ENCODE peak calls at places on chromosomes 11 and 22, in ten cellular contexts. Q is stomach, Y is tibial nerve, A is sigmoid colon, U is transverse colon, F is HepG2, E is ovary, P is A549, Z is K562, W is esophagus muscularis mucosa. T is an unnamed sample. For H3K4me1, the result is how much of the 10 kb centered on the place peaks cover.

GRCh38 chr11:70111269-70112016 is 33.3 kb downstream of the ANO1 start:
- DNase-seq in Q (peak), Y (no peak), A (no peak), U (peak), F (peak), E (peak), P (no peak), Z (peak), W (no peak), T (no peak)

GRCh38 chr11:79113099-79113498 is 327.7 kb downstream of the TENM4 start:
- DNase-seq in Q (no peak), Y (no peak), A (no peak), U (no peak), F (no peak), E (peak), P (no peak), Z (no peak), W (no peak), T (no peak)

GRCh38 chr11:66680966-66681645 is 3.4 kb upstream of the RBM4B start:
- DNase-seq in Q (no peak), Y (no peak), A (no peak), U (no peak), F (no peak), E (peak), P (no peak), Z (no peak), W (no peak), T (no peak)

GRCh38 chr22:29758068-29758622 is 8.7 kb downstream of the ZMAT5 start:
- DNase-seq in Q (no peak), Y (no peak), A (no peak), U (no peak), F (no peak), E (no peak), P (no peak), Z (no peak), W (no peak), T (no peak)

GRCh38 chr11:133362921-133363320 is 169.4 kb downstream of the OPCML start:
- DNase-seq in Q (no peak), Y (no peak), A (no peak), U (no peak), F (no peak), E (no peak), P (no peak), Z (no peak), W (peak), T (no peak)

GRCh38 chr11:6202036-6202435 is 3.0 kb downstream of the OR52W1 start:
- DNase-seq in Q (no peak), Y (no peak), A (no peak), U (no peak), F (no peak), E (no peak), P (no peak), Z (no peak), W (no peak), T (no peak)

GRCh38 chr11:61007383-61007970 is 36.0 kb downstream of the CD6 start:
- DNase-seq in Q (no peak), Y (no peak), A (no peak), U (peak), F (no peak), E (peak), P (no peak), Z (peak), W (no peak), T (no peak)

GRCh38 chr11:77590194-77590591 is 440 bp downstream of the AQP11 start:
- DNase-seq in Q (peak), Y (no peak), A (peak), U (peak), F (peak), E (peak), P (peak), Z (no peak), W (no peak), T (no peak)

GRCh38 chr11:75986966-75987365 is 172.0 kb downstream of the UVRAG start:
- DNase-seq in Q (no peak), Y (no peak), A (no peak), U (no peak), F (no peak), E (no peak), P (no peak), Z (no peak), W (no peak), T (no peak)

DNA sequence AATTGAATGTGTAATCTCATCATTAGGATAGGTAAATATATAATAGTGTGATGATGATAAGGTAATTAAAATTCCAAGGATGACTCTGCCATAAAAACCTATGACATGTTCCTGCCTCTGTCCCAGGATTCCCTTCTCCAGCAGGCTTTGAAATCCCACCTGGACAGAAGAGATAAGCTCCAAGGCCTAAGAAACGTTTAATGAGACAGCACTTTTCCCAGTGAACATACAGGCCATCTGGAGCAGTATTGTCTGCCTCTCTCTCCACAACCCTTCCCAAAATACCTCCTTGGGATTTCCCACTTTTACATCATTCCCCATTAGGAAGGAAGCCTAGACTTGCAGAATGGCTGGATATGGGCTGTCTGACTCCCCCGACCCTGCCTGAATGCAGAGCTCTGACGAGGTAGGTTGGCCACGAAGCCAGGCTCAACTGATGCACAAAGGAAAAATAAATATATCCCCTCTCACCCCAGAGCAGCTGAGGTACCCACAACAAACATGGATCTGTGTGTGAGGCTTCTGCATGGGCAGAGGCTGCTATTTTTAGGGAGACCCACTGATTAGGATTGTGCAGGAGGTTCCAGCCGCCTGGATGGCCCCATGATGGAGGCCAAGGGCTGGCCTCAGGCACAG is 71.0 kb downstream of the TMPRSS5 start:
- DNase-seq in Q (no peak), Y (no peak), A (no peak), U (no peak), F (no peak), E (no peak), P (no peak), Z (peak), W (no peak), T (no peak)
- TF ChIP-seq EP300 in Q (no peak), Y (no peak), A (no peak), U (no peak), F (no peak), E (no peak), P (no peak), Z (peak), W (no peak), T (no peak)

GRCh38 chr11:64757549-64758329 is 2.0 kb downstream of the PYGM start:
- DNase-seq in Q (no peak), Y (no peak), A (peak), U (no peak), F (no peak), E (peak), P (no peak), Z (no peak), W (no peak), T (peak)

GRCh38 chr11:64758330-64759079 is 1.3 kb downstream of the PYGM start:
- DNase-seq in Q (no peak), Y (no peak), A (peak), U (no peak), F (no peak), E (no peak), P (no peak), Z (no peak), W (no peak), T (no peak)

GRCh38 chr11:64760759-64761417 is 1.1 kb upstream of the PYGM start:
- DNase-seq in Q (no peak), Y (no peak), A (peak), U (no peak), F (no peak), E (no peak), P (no peak), Z (no peak), W (no peak), T (no peak)

GRCh38 chr11:64759722-64760719 is at the start of gene PYGM:
- DNase-seq in Q (no peak), Y (no peak), A (peak), U (no peak), F (no peak), E (peak), P (no peak), Z (peak), W (no peak), T (peak)

GRCh38 chr11:64759131-64759721 is 548 bp downstream of the PYGM start:
- DNase-seq in Q (no peak), Y (no peak), A (peak), U (no peak), F (peak), E (peak), P (no peak), Z (no peak), W (no peak), T (no peak)
- H3K4me1 ChIP-seq in Q (half or more), Y (under half), A (half or more), U (under half), F (under half), E (under half), P (under half), Z (half or more), W (half or more), T (under half)

DNA sequence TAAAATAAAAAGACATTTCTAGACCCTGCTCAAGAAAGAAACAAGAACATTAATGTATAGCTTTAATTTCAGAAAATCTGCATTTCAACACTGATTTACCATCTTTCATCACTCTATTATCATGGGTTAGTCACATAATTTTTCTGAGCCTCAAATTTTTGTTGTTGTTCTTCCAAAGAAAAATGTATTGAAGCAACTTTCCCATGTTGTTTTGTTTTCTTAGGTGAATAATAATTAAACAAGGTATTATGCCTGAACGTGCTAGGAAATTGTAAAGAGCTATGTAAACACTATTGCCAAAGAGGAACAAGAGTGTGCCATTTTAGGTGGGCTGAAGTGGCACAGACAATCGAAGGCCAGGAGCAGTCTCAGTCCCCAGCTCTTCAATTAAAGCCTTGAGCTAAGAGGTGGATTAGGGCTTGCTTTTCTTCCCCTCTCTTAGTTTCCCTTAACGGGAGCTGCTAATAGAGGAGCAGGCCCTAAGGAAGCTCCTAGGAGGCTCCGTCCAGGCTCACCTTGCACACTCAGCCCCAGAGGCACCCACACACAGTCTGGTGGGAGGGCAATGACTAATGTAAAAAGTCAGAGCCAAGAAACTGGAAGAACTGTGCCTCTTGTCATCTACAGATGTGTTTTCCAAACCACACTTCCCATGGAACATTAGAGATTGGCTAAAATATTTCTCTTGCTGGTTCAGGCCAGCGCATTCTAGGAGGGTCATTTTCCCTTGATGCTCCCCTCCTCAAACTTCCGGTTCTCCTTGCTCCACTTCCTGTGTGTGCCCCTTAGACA is 8.8 kb upstream of the UBASH3B start:
- DNase-seq in Q (no peak), Y (no peak), A (no peak), U (no peak), F (no peak), E (no peak), P (no peak), Z (no peak), W (no peak), T (no peak)
- TF ChIP-seq EP300 in Q (no peak), Y (no peak), A (no peak), U (no peak), F (no peak), E (no peak), P (no peak), Z (no peak), W (no peak), T (no peak)

DNA sequence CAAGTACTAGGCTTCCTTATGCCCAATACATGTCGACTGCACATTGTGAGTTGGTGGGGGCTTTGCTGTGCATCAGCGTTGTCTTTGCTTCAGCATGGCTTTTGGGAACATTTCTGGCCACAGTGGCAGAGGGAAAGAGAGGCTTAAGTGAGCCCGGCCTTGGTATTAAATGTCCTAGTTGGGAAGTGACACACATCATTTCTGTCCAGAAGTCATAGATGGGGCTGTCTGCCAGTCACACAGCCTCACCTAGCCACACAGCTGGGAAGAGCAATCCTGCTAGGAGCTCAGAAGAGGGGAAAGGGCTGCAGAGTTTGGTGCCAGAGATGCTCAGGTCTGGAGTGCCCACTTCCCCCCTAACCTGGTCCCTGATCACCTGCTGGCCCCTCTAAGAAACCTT is 27.6 kb downstream of the TREH start:
- DNase-seq in Q (no peak), Y (no peak), A (no peak), U (no peak), F (no peak), E (no peak), P (no peak), Z (no peak), W (no peak), T (no peak)
- H3K4me1 ChIP-seq in Q (under half), Y (under half), A (under half), U (under half), F (under half), E (under half), P (under half), Z (under half), W (under half), T (under half)

GRCh38 chr11:105177658-105178057 is 38.1 kb upstream of the CARD18 start:
- DNase-seq in Q (no peak), Y (no peak), A (no peak), U (no peak), F (no peak), E (no peak), P (no peak), Z (no peak), W (no peak), T (no peak)
- TF ChIP-seq EP300 in Q (no peak), Y (no peak), A (no peak), U (no peak), F (no peak), E (no peak), P (no peak), Z (no peak), W (no peak), T (no peak)

T was measured in suprapubic skin.